ENCODE peak calls at places on chromosomes 5 and 9, in ten cellular contexts. One of them, this sample, is unnamed.

GRCh38 chr9:129460323-129461261 is 160.3 kb downstream of the C9orf50 start:
- DNase-seq in RWPE1: peak; percentile 100
- DNase-seq in uterus: peak; percentile 97
- DNase-seq in Kasumi-1: peak; percentile 95
- DNase-seq in A549: peak; percentile 99
- DNase-seq in substantia nigra: peak; percentile 90
- DNase-seq in choroid plexus epithelial cell: peak; percentile 100
- DNase-seq in effector memory CD8-positive, alpha-beta T cell: peak; percentile 81
- DNase-seq in Right ventricle myocardium superior: peak; percentile 97
- DNase-seq in A673: peak; percentile 98
- DNase-seq in this sample: peak; percentile 87

GRCh38 chr9:79896390-79896789 is 324.6 kb downstream of the TLE4 start:
- DNase-seq in Kasumi-1: no peak
- DNase-seq in effector memory CD8-positive, alpha-beta T cell: no peak
- DNase-seq in RWPE1: peak; percentile 49
- DNase-seq in Right ventricle myocardium superior: no peak
- DNase-seq in choroid plexus epithelial cell: no peak
- DNase-seq in A673: peak; percentile 23
- DNase-seq in substantia nigra: no peak
- DNase-seq in A549: no peak
- DNase-seq in uterus: no peak
- DNase-seq in this sample: no peak

GRCh38 chr9:127847155-127847463 is 7.3 kb downstream of the ENG start:
- DNase-seq in uterus: no peak
- DNase-seq in A549: no peak
- DNase-seq in A673: no peak
- DNase-seq in choroid plexus epithelial cell: peak; percentile 66
- DNase-seq in RWPE1: no peak
- DNase-seq in Kasumi-1: no peak
- DNase-seq in effector memory CD8-positive, alpha-beta T cell: no peak
- DNase-seq in substantia nigra: no peak
- DNase-seq in Right ventricle myocardium superior: peak; percentile 59
- DNase-seq in this sample: no peak

GRCh38 chr9:68685770-68686169 is 19.3 kb upstream of the PIP5K1B start:
- DNase-seq in effector memory CD8-positive, alpha-beta T cell: no peak
- DNase-seq in Kasumi-1: peak; percentile 37
- DNase-seq in substantia nigra: no peak
- DNase-seq in uterus: no peak
- DNase-seq in choroid plexus epithelial cell: no peak
- DNase-seq in Right ventricle myocardium superior: no peak
- DNase-seq in A549: peak; percentile 30
- DNase-seq in A673: peak; percentile 26
- DNase-seq in RWPE1: no peak
- DNase-seq in this sample: no peak

GRCh38 chr5:96624631-96625030 is 37.5 kb upstream of the CAST start:
- DNase-seq in uterus: no peak
- DNase-seq in A673: no peak
- DNase-seq in A549: no peak
- DNase-seq in choroid plexus epithelial cell: no peak
- DNase-seq in Right ventricle myocardium superior: no peak
- DNase-seq in substantia nigra: no peak
- DNase-seq in RWPE1: no peak
- DNase-seq in effector memory CD8-positive, alpha-beta T cell: no peak
- DNase-seq in Kasumi-1: no peak
- DNase-seq in this sample: no peak

GRCh38 chr5:36242534-36243144 is 914 bp upstream of the NADK2 start:
- DNase-seq in uterus: peak; percentile 22
- DNase-seq in Kasumi-1: no peak
- DNase-seq in substantia nigra: no peak
- DNase-seq in Right ventricle myocardium superior: no peak
- DNase-seq in RWPE1: no peak
- DNase-seq in A673: no peak
- DNase-seq in choroid plexus epithelial cell: no peak
- DNase-seq in effector memory CD8-positive, alpha-beta T cell: no peak
- DNase-seq in A549: no peak
- DNase-seq in this sample: no peak

GRCh38 chr5:39661026-39661779 is 236.4 kb upstream of the DAB2 start:
- DNase-seq in RWPE1: peak; percentile 38
- DNase-seq in A549: no peak
- DNase-seq in effector memory CD8-positive, alpha-beta T cell: no peak
- DNase-seq in uterus: no peak
- DNase-seq in Kasumi-1: no peak
- DNase-seq in choroid plexus epithelial cell: peak; percentile 66
- DNase-seq in Right ventricle myocardium superior: no peak
- DNase-seq in A673: no peak
- DNase-seq in substantia nigra: no peak
- DNase-seq in this sample: no peak

GRCh38 chr9:116662633-116663032 is 24.5 kb upstream of the TRIM32 start:
- DNase-seq in choroid plexus epithelial cell: peak; percentile 25
- DNase-seq in A673: no peak
- DNase-seq in A549: no peak
- DNase-seq in uterus: no peak
- DNase-seq in substantia nigra: no peak
- DNase-seq in RWPE1: no peak
- DNase-seq in Kasumi-1: no peak
- DNase-seq in Right ventricle myocardium superior: no peak
- DNase-seq in effector memory CD8-positive, alpha-beta T cell: no peak
- DNase-seq in this sample: no peak

GRCh38 chr5:80128129-80128528 is 93.0 kb downstream of the THBS4 start:
- DNase-seq in choroid plexus epithelial cell: peak; percentile 32
- DNase-seq in A549: no peak
- DNase-seq in A673: peak; percentile 17
- DNase-seq in substantia nigra: no peak
- DNase-seq in RWPE1: no peak
- DNase-seq in uterus: no peak
- DNase-seq in Kasumi-1: no peak
- DNase-seq in Right ventricle myocardium superior: no peak
- DNase-seq in effector memory CD8-positive, alpha-beta T cell: no peak
- DNase-seq in this sample: no peak

This sample was measured in effector memory CD4-positive, alpha-beta T cell.